ENCODE peak calls at places on chromosome 20, in five cellular contexts. H is A549, E is GM12878, G is K562, D is HepG2. M is an unnamed sample.

GRCh38 chr20:58228103-58228483 is 360 bp downstream of the ANKRD60 start:
- DNase-seq in H (no peak), E (no peak), G (no peak), D (no peak), M (no peak)

GRCh38 chr20:38840053-38840893 is 34.8 kb downstream of the PPP1R16B start:
- DNase-seq in H (no peak), E (no peak), G (peak; percentile 26), D (no peak), M (no peak)

GRCh38 chr20:19466204-19466928 is 253.9 kb downstream of the SLC24A3 start:
- DNase-seq in H (no peak), E (no peak), G (no peak), D (no peak), M (no peak)

GRCh38 chr20:51306521-51307358 is 235.8 kb downstream of the NFATC2 start:
- DNase-seq in H (peak; percentile 78), E (no peak), G (peak; percentile 82), D (peak; percentile 56), M (peak; percentile 65)

GRCh38 chr20:51014797-51015722 is 7.8 kb downstream of the KCNG1 start:
- DNase-seq in H (peak; percentile 84), E (no peak), G (peak; percentile 69), D (peak; percentile 47), M (peak; percentile 93)

GRCh38 chr20:19934792-19935491 is 82.2 kb upstream of the NAA20 start:
- DNase-seq in H (peak; percentile 51), E (no peak), G (no peak), D (no peak), M (no peak)

GRCh38 chr20:49894073-49894470 is 21.3 kb downstream of the SPATA2 start:
- DNase-seq in H (no peak), E (peak; percentile 40), G (no peak), D (no peak), M (no peak)

GRCh38 chr20:9081423-9081966 is 12.6 kb downstream of the PLCB4 start:
- DNase-seq in H (no peak), E (no peak), G (no peak), D (no peak), M (no peak)

GRCh38 chr20:56117350-56117749 is 112.0 kb upstream of the CBLN4 start:
- DNase-seq in H (no peak), E (no peak), G (no peak), D (no peak), M (no peak)

GRCh38 chr20:63682384-63683139 is 13.9 kb upstream of the TNFRSF6B start:
- DNase-seq in H (peak; percentile 87), E (no peak), G (no peak), D (peak; percentile 63), M (no peak)

GRCh38 chr20:25269833-25270170 is 21.9 kb downstream of the PYGB start:
- DNase-seq in H (no peak), E (no peak), G (no peak), D (no peak), M (no peak)

GRCh38 chr20:59737073-59737691 is 132.8 kb downstream of the PHACTR3 start:
- DNase-seq in H (no peak), E (no peak), G (no peak), D (no peak), M (no peak)

GRCh38 chr20:38970302-38970701 is 8.2 kb downstream of the DHX35 start:
- DNase-seq in H (no peak), E (no peak), G (no peak), D (no peak), M (no peak)

GRCh38 chr20:2114990-2115681 is 13.5 kb downstream of the STK35 start:
- DNase-seq in H (no peak), E (no peak), G (no peak), D (no peak), M (no peak)

GRCh38 chr20:62815066-62815991 is 1.5 kb upstream of the COL9A3 start:
- DNase-seq in H (no peak), E (no peak), G (peak; percentile 45), D (peak; percentile 92), M (peak; percentile 73)

GRCh38 chr20:34322267-34323105 is 19.3 kb upstream of the AHCY start:
- DNase-seq in H (no peak), E (no peak), G (no peak), D (no peak), M (no peak)

GRCh38 chr20:58659841-58660240 is 8.8 kb downstream of the STX16 start:
- DNase-seq in H (no peak), E (no peak), G (no peak), D (no peak), M (no peak)

GRCh38 chr20:23156170-23156841 is 70.2 kb upstream of the CD93 start:
- DNase-seq in H (peak; percentile 52), E (no peak), G (peak; percentile 15), D (peak; percentile 50), M (no peak)

GRCh38 chr20:49595346-49595745 is 27.4 kb upstream of the PTGIS start:
- DNase-seq in H (no peak), E (no peak), G (no peak), D (no peak), M (no peak)

GRCh38 chr20:37881601-37882343 is 21.2 kb upstream of the VSTM2L start:
- DNase-seq in H (no peak), E (no peak), G (no peak), D (no peak), M (no peak)

GRCh38 chr20:8309638-8310037 is 177.6 kb downstream of the PLCB1 start:
- DNase-seq in H (no peak), E (no peak), G (no peak), D (no peak), M (no peak)

GRCh38 chr20:16352321-16352720 is 220.9 kb downstream of the KIF16B start:
- DNase-seq in H (no peak), E (no peak), G (peak; percentile 9), D (no peak), M (no peak)

GRCh38 chr20:16349518-16350295 is 223.5 kb downstream of the KIF16B start:
- DNase-seq in H (no peak), E (no peak), G (no peak), D (no peak), M (no peak)

GRCh38 chr20:16351415-16351814 is 221.8 kb downstream of the KIF16B start:
- DNase-seq in H (no peak), E (no peak), G (no peak), D (no peak), M (no peak)

GRCh38 chr20:16352751-16353150 is 220.5 kb downstream of the KIF16B start:
- DNase-seq in H (no peak), E (no peak), G (no peak), D (no peak), M (no peak)

GRCh38 chr20:16350465-16350864 is 222.8 kb downstream of the KIF16B start:
- DNase-seq in H (peak; percentile 13), E (no peak), G (no peak), D (no peak), M (no peak)
- TF ChIP-seq KDM1A in H (no peak), E (no peak), G (no peak), D (no peak), M (no peak)

GRCh38 chr20:43893930-43894329 is 20.7 kb upstream of the TOX2 start:
- DNase-seq in H (no peak), E (no peak), G (no peak), D (no peak), M (no peak)

GRCh38 chr20:43900062-43900461 is 14.6 kb upstream of the TOX2 start:
- DNase-seq in H (no peak), E (no peak), G (no peak), D (no peak), M (no peak)

GRCh38 chr20:43899274-43899878 is 15.3 kb upstream of the TOX2 start:
- DNase-seq in H (no peak), E (no peak), G (no peak), D (no peak), M (no peak)

GRCh38 chr20:43894531-43894930 is 20.1 kb upstream of the TOX2 start:
- DNase-seq in H (no peak), E (no peak), G (no peak), D (no peak), M (no peak)

DNA sequence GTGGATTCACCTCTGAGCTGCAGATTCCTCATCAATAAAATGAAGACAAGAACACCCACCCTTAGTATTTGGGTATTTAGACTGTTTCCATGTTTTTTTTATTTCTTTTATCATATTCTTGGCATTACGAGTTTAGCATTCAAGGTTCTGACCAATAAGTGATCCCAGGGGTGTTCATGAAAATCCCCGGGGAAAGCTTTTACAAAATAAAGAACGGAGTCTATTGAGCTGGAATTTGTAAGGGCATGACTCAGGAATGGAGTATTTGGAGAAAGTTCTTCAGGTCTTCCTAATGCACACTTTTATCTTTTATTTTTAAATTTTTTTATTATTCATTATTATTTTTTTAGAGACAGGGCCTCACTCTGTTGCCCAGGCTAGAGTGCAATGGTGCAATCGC is 19.4 kb upstream of the TOX2 start:
- DNase-seq in H (no peak), E (no peak), G (no peak), D (no peak), M (no peak)
- H3K27ac ChIP-seq in H (no peak overlapping the region), E (no peak overlapping the region), G (no peak overlapping the region), D (no peak overlapping the region), M (no peak overlapping the region)

DNA sequence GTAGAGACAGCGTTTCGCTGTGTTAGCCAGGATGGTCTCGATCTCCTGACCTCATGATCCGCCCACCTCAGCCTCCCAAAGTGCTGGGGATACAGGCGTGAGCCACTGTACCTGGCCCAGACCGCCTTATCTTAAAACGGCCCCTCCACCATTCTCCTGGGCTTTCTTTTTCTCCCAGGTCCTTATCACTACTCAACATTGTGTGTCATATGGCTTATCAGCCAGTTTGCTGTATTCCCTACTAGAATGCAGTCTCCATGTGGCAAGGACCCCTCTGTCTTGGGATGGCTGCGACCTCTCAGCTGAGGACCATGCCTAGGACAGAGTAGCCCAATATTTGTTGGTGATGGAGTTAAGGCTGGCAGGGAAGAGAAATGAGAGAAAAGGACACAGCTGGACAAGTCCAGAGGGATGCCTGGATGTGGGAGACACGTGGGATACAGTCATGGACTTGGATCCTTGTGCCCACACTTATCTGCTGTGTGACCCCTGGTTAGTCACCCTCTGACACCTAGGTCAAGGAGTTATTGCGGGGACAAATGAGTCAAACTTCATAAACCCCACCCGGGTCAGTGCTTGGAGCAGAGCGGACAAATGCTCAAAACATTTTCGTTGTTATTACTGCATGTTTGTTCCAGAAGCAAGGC is 24.0 kb downstream of the ADA start:
- DNase-seq in H (no peak), E (no peak), G (peak; percentile 54), D (no peak), M (no peak)
- TF ChIP-seq KDM1A in H (no peak), E (no peak), G (no peak), D (no peak), M (no peak)

GRCh38 chr20:5608104-5608447 is 142.1 kb upstream of the SHLD1 start:
- DNase-seq in H (no peak), E (no peak), G (no peak), D (no peak), M (no peak)
- H3K27ac ChIP-seq in H (peak overlapping the region; percentile 54), E (peak overlapping the region; percentile 98), G (peak overlapping the region; percentile 95), D (no peak overlapping the region), M (no peak overlapping the region)

GRCh38 chr20:31851240-31851955 is 6.0 kb upstream of the FOXS1 start:
- DNase-seq in H (no peak), E (no peak), G (no peak), D (no peak), M (no peak)
- TF ChIP-seq KDM1A in H (no peak), E (no peak), G (no peak), D (no peak), M (no peak)

GRCh38 chr20:31548823-31549512 is 34.7 kb downstream of the HM13 start:
- DNase-seq in H (no peak), E (no peak), G (no peak), D (no peak), M (no peak)
- H3K27ac ChIP-seq in H (no peak overlapping the region), E (peak overlapping the region; percentile 37), G (no peak overlapping the region), D (peak overlapping the region; percentile 92), M (no peak overlapping the region)

M was measured in H1.